ENCODE peak calls at places on chromosome 6, in eight cellular contexts. One of them, this sample, is unnamed.

GRCh38 chr6:111715321-111715720 is 109.6 kb upstream of the TRAF3IP2 start:
- DNase-seq in C1 segment of cervical spinal cord: no peak
- DNase-seq in LoVo: no peak
- DNase-seq in NCI-H2171 treated with DMSO at 0.1 percent for 48 hours: no peak
- DNase-seq in amygdala: no peak
- DNase-seq in stimulated activated CD4-positive, alpha-beta T cell treated with anti-CD3 and anti-CD28 coated beads, TNF-alpha, amount 100 ng/mL, for 1 hour: no peak
- DNase-seq in H7: no peak
- DNase-seq in PC-3: no peak
- DNase-seq in this sample: no peak

GRCh38 chr6:28898710-28898965 is 25.1 kb downstream of the TRIM27 start:
- DNase-seq in NCI-H2171 treated with DMSO at 0.1 percent for 48 hours: peak
- DNase-seq in LoVo: peak
- DNase-seq in stimulated activated CD4-positive, alpha-beta T cell treated with anti-CD3 and anti-CD28 coated beads, TNF-alpha, amount 100 ng/mL, for 1 hour: no peak
- DNase-seq in amygdala: no peak
- DNase-seq in H7: no peak
- DNase-seq in C1 segment of cervical spinal cord: no peak
- DNase-seq in PC-3: peak
- DNase-seq in this sample: no peak

GRCh38 chr6:116010400-116011095 is 50.1 kb downstream of the FRK start:
- DNase-seq in LoVo: peak
- DNase-seq in H7: peak
- DNase-seq in NCI-H2171 treated with DMSO at 0.1 percent for 48 hours: peak
- DNase-seq in stimulated activated CD4-positive, alpha-beta T cell treated with anti-CD3 and anti-CD28 coated beads, TNF-alpha, amount 100 ng/mL, for 1 hour: no peak
- DNase-seq in C1 segment of cervical spinal cord: no peak
- DNase-seq in PC-3: peak
- DNase-seq in amygdala: peak
- DNase-seq in this sample: peak

GRCh38 chr6:26214826-26215199 is 127.6 kb downstream of the HFE start:
- DNase-seq in amygdala: no peak
- DNase-seq in C1 segment of cervical spinal cord: no peak
- DNase-seq in PC-3: no peak
- DNase-seq in stimulated activated CD4-positive, alpha-beta T cell treated with anti-CD3 and anti-CD28 coated beads, TNF-alpha, amount 100 ng/mL, for 1 hour: no peak
- DNase-seq in LoVo: no peak
- DNase-seq in H7: no peak
- DNase-seq in NCI-H2171 treated with DMSO at 0.1 percent for 48 hours: no peak
- DNase-seq in this sample: no peak

GRCh38 chr6:54533567-54533966 is 225.3 kb downstream of the TINAG start:
- DNase-seq in C1 segment of cervical spinal cord: no peak
- DNase-seq in H7: no peak
- DNase-seq in LoVo: no peak
- DNase-seq in NCI-H2171 treated with DMSO at 0.1 percent for 48 hours: no peak
- DNase-seq in PC-3: no peak
- DNase-seq in stimulated activated CD4-positive, alpha-beta T cell treated with anti-CD3 and anti-CD28 coated beads, TNF-alpha, amount 100 ng/mL, for 1 hour: no peak
- DNase-seq in amygdala: no peak
- DNase-seq in this sample: no peak

GRCh38 chr6:159090530-159091306 is 45.9 kb upstream of the TAGAP start:
- DNase-seq in C1 segment of cervical spinal cord: no peak
- DNase-seq in H7: peak
- DNase-seq in NCI-H2171 treated with DMSO at 0.1 percent for 48 hours: peak
- DNase-seq in amygdala: no peak
- DNase-seq in PC-3: no peak
- DNase-seq in stimulated activated CD4-positive, alpha-beta T cell treated with anti-CD3 and anti-CD28 coated beads, TNF-alpha, amount 100 ng/mL, for 1 hour: no peak
- DNase-seq in LoVo: no peak
- DNase-seq in this sample: no peak

GRCh38 chr6:159577564-159577963 is 115.5 kb downstream of the SOD2 start:
- DNase-seq in LoVo: peak
- DNase-seq in C1 segment of cervical spinal cord: no peak
- DNase-seq in amygdala: no peak
- DNase-seq in stimulated activated CD4-positive, alpha-beta T cell treated with anti-CD3 and anti-CD28 coated beads, TNF-alpha, amount 100 ng/mL, for 1 hour: no peak
- DNase-seq in NCI-H2171 treated with DMSO at 0.1 percent for 48 hours: no peak
- DNase-seq in H7: no peak
- DNase-seq in PC-3: peak
- DNase-seq in this sample: no peak

GRCh38 chr6:19988555-19988954 is 151.4 kb downstream of the ID4 start:
- DNase-seq in stimulated activated CD4-positive, alpha-beta T cell treated with anti-CD3 and anti-CD28 coated beads, TNF-alpha, amount 100 ng/mL, for 1 hour: no peak
- DNase-seq in PC-3: peak
- DNase-seq in LoVo: peak
- DNase-seq in amygdala: no peak
- DNase-seq in H7: peak
- DNase-seq in C1 segment of cervical spinal cord: no peak
- DNase-seq in NCI-H2171 treated with DMSO at 0.1 percent for 48 hours: no peak
- DNase-seq in this sample: no peak

GRCh38 chr6:151822252-151823111 is 15.0 kb downstream of the ESR1 start:
- DNase-seq in PC-3: no peak
- DNase-seq in stimulated activated CD4-positive, alpha-beta T cell treated with anti-CD3 and anti-CD28 coated beads, TNF-alpha, amount 100 ng/mL, for 1 hour: no peak
- DNase-seq in NCI-H2171 treated with DMSO at 0.1 percent for 48 hours: no peak
- DNase-seq in H7: no peak
- DNase-seq in C1 segment of cervical spinal cord: no peak
- DNase-seq in LoVo: no peak
- DNase-seq in amygdala: no peak
- DNase-seq in this sample: no peak

GRCh38 chr6:140463312-140463710 is 1088.9 kb upstream of the CITED2 start:
- DNase-seq in stimulated activated CD4-positive, alpha-beta T cell treated with anti-CD3 and anti-CD28 coated beads, TNF-alpha, amount 100 ng/mL, for 1 hour: no peak
- DNase-seq in H7: no peak
- DNase-seq in amygdala: no peak
- DNase-seq in NCI-H2171 treated with DMSO at 0.1 percent for 48 hours: no peak
- DNase-seq in C1 segment of cervical spinal cord: no peak
- DNase-seq in PC-3: no peak
- DNase-seq in LoVo: no peak
- DNase-seq in this sample: no peak

GRCh38 chr6:91562955-91563354 is 976.1 kb upstream of the MAP3K7 start:
- DNase-seq in stimulated activated CD4-positive, alpha-beta T cell treated with anti-CD3 and anti-CD28 coated beads, TNF-alpha, amount 100 ng/mL, for 1 hour: no peak
- DNase-seq in H7: no peak
- DNase-seq in amygdala: no peak
- DNase-seq in PC-3: no peak
- DNase-seq in C1 segment of cervical spinal cord: no peak
- DNase-seq in NCI-H2171 treated with DMSO at 0.1 percent for 48 hours: no peak
- DNase-seq in LoVo: no peak
- DNase-seq in this sample: no peak

GRCh38 chr6:105990151-105990550 is 96.0 kb upstream of the PRDM1 start:
- DNase-seq in NCI-H2171 treated with DMSO at 0.1 percent for 48 hours: no peak
- DNase-seq in C1 segment of cervical spinal cord: no peak
- DNase-seq in amygdala: no peak
- DNase-seq in stimulated activated CD4-positive, alpha-beta T cell treated with anti-CD3 and anti-CD28 coated beads, TNF-alpha, amount 100 ng/mL, for 1 hour: no peak
- DNase-seq in H7: no peak
- DNase-seq in LoVo: no peak
- DNase-seq in PC-3: peak
- DNase-seq in this sample: no peak

GRCh38 chr6:97978855-97979271 is 695.8 kb upstream of the MMS22L start:
- DNase-seq in amygdala: no peak
- DNase-seq in C1 segment of cervical spinal cord: no peak
- DNase-seq in NCI-H2171 treated with DMSO at 0.1 percent for 48 hours: peak
- DNase-seq in LoVo: no peak
- DNase-seq in PC-3: peak
- DNase-seq in stimulated activated CD4-positive, alpha-beta T cell treated with anti-CD3 and anti-CD28 coated beads, TNF-alpha, amount 100 ng/mL, for 1 hour: no peak
- DNase-seq in H7: no peak
- DNase-seq in this sample: no peak